ENCODE peak calls at places on chromosomes 1 and 21, in five cellular contexts. V, K, N, P and C are unnamed samples.
A peak's percentile ranks its signal among the peaks of the same experiment; 100 is the strongest.

GRCh38 chr1:50955116-50955515 is 5.0 kb downstream of the FAF1 start:
- DNase-seq in V (no peak), K (no peak), N (no peak), P (no peak), C (no peak)

GRCh38 chr1:155179107-155180031 is 5.7 kb downstream of the TRIM46 start:
- DNase-seq in V (no peak), K (no peak), N (no peak), P (no peak), C (peak; percentile 9)

GRCh38 chr1:32180186-32181060 is 948 bp downstream of the TXLNA start:
- DNase-seq in V (peak; percentile 88), K (peak; percentile 68), N (peak; percentile 32), P (no peak), C (peak; percentile 67)

GRCh38 chr1:84735483-84735882 is 45.2 kb upstream of the SSX2IP start:
- DNase-seq in V (no peak), K (no peak), N (no peak), P (no peak), C (no peak)

GRCh38 chr1:1115136-1115829 is 606 bp downstream of the C1orf159 start:
- DNase-seq in V (no peak), K (no peak), N (no peak), P (no peak), C (no peak)

GRCh38 chr1:204466416-204467405 is 27.9 kb downstream of the PIK3C2B start:
- DNase-seq in V (peak; percentile 82), K (no peak), N (no peak), P (no peak), C (no peak)

GRCh38 chr1:197399691-197400521 is 131.9 kb downstream of the CRB1 start:
- DNase-seq in V (no peak), K (peak; percentile 76), N (peak; percentile 69), P (no peak), C (peak; percentile 47)

GRCh38 chr1:76786232-76786631 is 81.0 kb upstream of the ST6GALNAC5 start:
- DNase-seq in V (no peak), K (no peak), N (no peak), P (no peak), C (no peak)

GRCh38 chr1:9653783-9654517 is 2.4 kb downstream of the PIK3CD start:
- DNase-seq in V (no peak), K (no peak), N (no peak), P (no peak), C (no peak)

GRCh38 chr1:2476066-2476999 is at the start of gene PLCH2:
- DNase-seq in V (no peak), K (no peak), N (no peak), P (no peak), C (no peak)

GRCh38 chr1:115469703-115470476 is 131.8 kb upstream of the NGF start:
- DNase-seq in V (peak; percentile 64), K (peak; percentile 72), N (peak; percentile 43), P (no peak), C (peak; percentile 64)

GRCh38 chr1:161487483-161487827 is 17.8 kb upstream of the FCGR2A start:
- DNase-seq in V (peak; percentile 69), K (peak; percentile 72), N (no peak), P (no peak), C (peak; percentile 30)

GRCh38 chr1:224528900-224529299 is 87.2 kb upstream of the CNIH3 start:
- DNase-seq in V (no peak), K (peak; percentile 68), N (peak; percentile 23), P (no peak), C (no peak)

GRCh38 chr1:205162301-205162700 is 40.5 kb upstream of the RBBP5 start:
- DNase-seq in V (no peak), K (peak; percentile 20), N (no peak), P (no peak), C (no peak)

GRCh38 chr1:60425528-60425927 is 352.0 kb upstream of the C1orf87 start:
- DNase-seq in V (no peak), K (peak; percentile 20), N (no peak), P (no peak), C (no peak)

GRCh38 chr1:27522148-27522859 is 32.3 kb upstream of the WASF2 start:
- DNase-seq in V (no peak), K (no peak), N (no peak), P (no peak), C (no peak)

GRCh38 chr1:204828352-204828850 is 42.3 kb upstream of the NFASC start:
- DNase-seq in V (peak; percentile 93), K (peak; percentile 49), N (peak; percentile 60), P (no peak), C (peak; percentile 84)

DNA sequence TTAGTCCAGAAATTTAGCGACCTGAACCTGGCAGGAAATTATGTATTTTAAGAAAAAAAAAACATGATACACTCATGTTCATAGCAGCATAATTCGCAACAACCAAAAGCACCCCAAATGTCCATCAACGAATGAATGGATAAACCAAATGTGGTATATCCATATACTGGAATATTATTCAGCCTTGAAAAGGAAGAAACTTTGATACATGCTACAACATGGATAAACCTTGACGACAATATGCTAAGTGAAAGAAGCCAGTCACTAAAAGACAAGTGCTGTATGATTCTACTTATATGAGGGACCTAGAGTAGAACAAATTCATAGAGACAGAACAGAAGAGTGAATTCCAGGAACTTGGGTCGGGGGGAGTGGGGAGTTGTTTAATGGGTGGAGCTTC is 698 bp upstream of the OLIG1 start:
- DNase-seq in V (no peak), K (no peak), N (no peak), P (no peak), C (no peak)
- H3K27ac ChIP-seq in V (no peak overlapping the region), K (no peak overlapping the region), N (no peak overlapping the region), P (no peak overlapping the region), C (no peak overlapping the region)

GRCh38 chr1:235295902-235296350 is 32.1 kb downstream of the ARID4B start:
- DNase-seq in V (no peak), K (peak; percentile 30), N (no peak), P (no peak), C (no peak)
- H3K4me3 ChIP-seq in V (no peak overlapping the region), K (no peak overlapping the region), N (no peak overlapping the region), P (no peak overlapping the region), C (no peak overlapping the region)

GRCh38 chr1:39141925-39142324 is 62.6 kb upstream of the MACF1 start:
- DNase-seq in V (no peak), K (peak; percentile 76), N (no peak), P (no peak), C (no peak)

GRCh38 chr1:39144943-39145650 is 59.4 kb upstream of the MACF1 start:
- DNase-seq in V (no peak), K (no peak), N (no peak), P (no peak), C (no peak)

GRCh38 chr1:39145651-39145970 is 58.9 kb upstream of the MACF1 start:
- DNase-seq in V (no peak), K (no peak), N (no peak), P (no peak), C (no peak)

GRCh38 chr1:39139723-39140360 is 64.7 kb upstream of the MACF1 start:
- DNase-seq in V (no peak), K (peak; percentile 40), N (no peak), P (no peak), C (no peak)

GRCh38 chr1:39142394-39143060 is 62.0 kb upstream of the MACF1 start:
- DNase-seq in V (no peak), K (no peak), N (no peak), P (no peak), C (peak; percentile 73)
- H3K27ac ChIP-seq in V (no peak overlapping the region), K (peak overlapping the region; percentile 90), N (peak overlapping the region; percentile 5), P (no peak overlapping the region), C (peak overlapping the region; percentile 69)

GRCh38 chr1:56773341-56774066 is 45.7 kb downstream of the FYB2 start:
- DNase-seq in V (no peak), K (no peak), N (no peak), P (no peak), C (no peak)
- H3K4me3 ChIP-seq in V (no peak overlapping the region), K (no peak overlapping the region), N (no peak overlapping the region), P (no peak overlapping the region), C (no peak overlapping the region)